ENCODE peak calls at places on chromosomes 3 and 15, in five cellular contexts. One of them, this sample, is unnamed.

GRCh38 chr3:103991461-103992115 is 1375.1 kb upstream of the ALCAM start:
- DNase-seq in left ventricle myocardium inferior: no peak
- DNase-seq in body of pancreas: no peak
- DNase-seq in pancreas: no peak
- DNase-seq in lung: no peak
- DNase-seq in this sample: no peak

GRCh38 chr3:50651875-50652529 is 22.7 kb upstream of the DOCK3 start:
- DNase-seq in left ventricle myocardium inferior: no peak
- DNase-seq in body of pancreas: no peak
- DNase-seq in pancreas: no peak
- DNase-seq in lung: no peak
- DNase-seq in this sample: no peak

GRCh38 chr15:92812271-92812670 is 87.9 kb upstream of the CHD2 start:
- DNase-seq in left ventricle myocardium inferior: no peak
- DNase-seq in body of pancreas: no peak
- DNase-seq in pancreas: no peak
- DNase-seq in lung: no peak
- DNase-seq in this sample: no peak

GRCh38 chr15:101100118-101100517 is 151.7 kb downstream of the CHSY1 start:
- DNase-seq in left ventricle myocardium inferior: no peak
- DNase-seq in body of pancreas: no peak
- DNase-seq in pancreas: no peak
- DNase-seq in lung: no peak
- DNase-seq in this sample: no peak

GRCh38 chr15:94576889-94577533 is 345.6 kb downstream of the MCTP2 start:
- DNase-seq in left ventricle myocardium inferior: no peak
- DNase-seq in body of pancreas: peak
- DNase-seq in pancreas: peak
- DNase-seq in lung: no peak
- DNase-seq in this sample: peak

GRCh38 chr3:196181127-196181546 is 30.1 kb downstream of the ZDHHC19 start:
- DNase-seq in left ventricle myocardium inferior: no peak
- DNase-seq in body of pancreas: no peak
- DNase-seq in pancreas: no peak
- DNase-seq in lung: no peak
- DNase-seq in this sample: no peak

GRCh38 chr3:182713743-182714517 is 79.4 kb upstream of the ATP11B start:
- DNase-seq in left ventricle myocardium inferior: no peak
- DNase-seq in body of pancreas: peak
- DNase-seq in pancreas: no peak
- DNase-seq in lung: no peak
- DNase-seq in this sample: no peak

GRCh38 chr3:43757613-43758012 is 66.9 kb downstream of the ABHD5 start:
- DNase-seq in left ventricle myocardium inferior: no peak
- DNase-seq in body of pancreas: no peak
- DNase-seq in pancreas: no peak
- DNase-seq in lung: no peak
- DNase-seq in this sample: no peak

GRCh38 chr3:182936239-182936946 is 43.9 kb downstream of the DCUN1D1 start:
- DNase-seq in left ventricle myocardium inferior: no peak
- DNase-seq in body of pancreas: no peak
- DNase-seq in pancreas: no peak
- DNase-seq in lung: no peak
- DNase-seq in this sample: no peak

GRCh38 chr15:92074646-92075045 is 221.1 kb downstream of the SLCO3A1 start:
- DNase-seq in left ventricle myocardium inferior: peak
- DNase-seq in body of pancreas: peak
- DNase-seq in pancreas: no peak
- DNase-seq in lung: peak
- DNase-seq in this sample: peak

GRCh38 chr3:141486735-141487418 is at the start of gene RASA2:
- DNase-seq in left ventricle myocardium inferior: peak
- DNase-seq in body of pancreas: peak
- DNase-seq in pancreas: peak
- DNase-seq in lung: peak
- DNase-seq in this sample: peak

GRCh38 chr15:51470512-51470911 is 129.1 kb downstream of the GLDN start:
- DNase-seq in left ventricle myocardium inferior: no peak
- DNase-seq in body of pancreas: no peak
- DNase-seq in pancreas: no peak
- DNase-seq in lung: no peak
- DNase-seq in this sample: no peak

GRCh38 chr3:140216249-140216648 is 281.3 kb downstream of the CLSTN2 start:
- DNase-seq in left ventricle myocardium inferior: no peak
- DNase-seq in body of pancreas: no peak
- DNase-seq in pancreas: no peak
- DNase-seq in lung: no peak
- DNase-seq in this sample: no peak

GRCh38 chr15:92623435-92623834 is 32.1 kb downstream of the FAM174B start:
- DNase-seq in left ventricle myocardium inferior: no peak
- DNase-seq in body of pancreas: peak
- DNase-seq in pancreas: peak
- DNase-seq in lung: no peak
- DNase-seq in this sample: no peak

GRCh38 chr15:100687532-100688215 is 85.3 kb downstream of the ASB7 start:
- DNase-seq in left ventricle myocardium inferior: no peak
- DNase-seq in body of pancreas: peak
- DNase-seq in pancreas: no peak
- DNase-seq in lung: no peak
- DNase-seq in this sample: no peak

GRCh38 chr15:57235865-57236264 is 140.4 kb upstream of the CGNL1 start:
- DNase-seq in left ventricle myocardium inferior: no peak
- DNase-seq in body of pancreas: no peak
- DNase-seq in pancreas: no peak
- DNase-seq in lung: no peak
- DNase-seq in this sample: no peak

GRCh38 chr3:159929181-159929893 is 59.3 kb upstream of the IL12A start:
- DNase-seq in left ventricle myocardium inferior: no peak
- DNase-seq in body of pancreas: peak
- DNase-seq in pancreas: no peak
- DNase-seq in lung: no peak
- DNase-seq in this sample: no peak

GRCh38 chr15:51620647-51621046 is 1.9 kb downstream of the DMXL2 start:
- DNase-seq in left ventricle myocardium inferior: no peak
- DNase-seq in body of pancreas: no peak
- DNase-seq in pancreas: no peak
- DNase-seq in lung: no peak
- DNase-seq in this sample: no peak

GRCh38 chr3:133377396-133377795 is 22.5 kb upstream of the BFSP2 start:
- DNase-seq in left ventricle myocardium inferior: no peak
- DNase-seq in body of pancreas: no peak
- DNase-seq in pancreas: no peak
- DNase-seq in lung: no peak
- DNase-seq in this sample: no peak

DNA sequence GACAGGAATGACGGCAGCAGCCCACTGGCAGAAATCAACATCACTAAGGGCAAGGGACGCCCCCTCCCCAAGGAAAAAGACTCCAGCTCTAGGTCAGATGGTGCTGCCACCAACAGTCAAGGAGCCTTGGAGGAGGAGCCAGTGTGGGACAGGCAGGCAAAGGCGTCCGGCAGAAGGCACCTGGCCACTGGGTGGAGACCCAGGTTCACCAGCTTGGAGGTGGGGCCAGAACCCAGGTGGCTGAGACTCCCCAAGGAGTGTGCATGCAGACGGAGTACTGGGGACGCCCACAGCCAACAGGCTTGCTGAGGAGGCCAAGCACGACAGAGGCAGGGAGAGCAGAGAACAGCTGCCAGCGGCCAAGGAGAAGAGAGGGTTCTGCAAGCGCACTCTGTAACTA is 35.2 kb downstream of the PTPN23 start:
- DNase-seq in left ventricle myocardium inferior: no peak
- DNase-seq in body of pancreas: no peak
- DNase-seq in pancreas: no peak
- DNase-seq in lung: no peak
- DNase-seq in this sample: peak
- H3K27ac ChIP-seq in left ventricle myocardium inferior: no peak
- H3K27ac ChIP-seq in body of pancreas: no peak
- H3K27ac ChIP-seq in pancreas: no peak
- H3K27ac ChIP-seq in lung: peak
- H3K27ac ChIP-seq in this sample: no peak

GRCh38 chr3:184175981-184176376 is 1.3 kb downstream of the AP2M1 start:
- DNase-seq in left ventricle myocardium inferior: no peak
- DNase-seq in body of pancreas: no peak
- DNase-seq in pancreas: no peak
- DNase-seq in lung: no peak
- DNase-seq in this sample: peak

GRCh38 chr3:184178522-184179138 is 4.0 kb downstream of the AP2M1 start:
- DNase-seq in left ventricle myocardium inferior: no peak
- DNase-seq in body of pancreas: no peak
- DNase-seq in pancreas: no peak
- DNase-seq in lung: no peak
- DNase-seq in this sample: no peak

GRCh38 chr3:184177331-184177731 is 2.7 kb downstream of the AP2M1 start:
- DNase-seq in left ventricle myocardium inferior: no peak
- DNase-seq in body of pancreas: no peak
- DNase-seq in pancreas: no peak
- DNase-seq in lung: no peak
- DNase-seq in this sample: no peak

GRCh38 chr3:184176377-184177330 is 2.0 kb downstream of the AP2M1 start:
- DNase-seq in left ventricle myocardium inferior: peak
- DNase-seq in body of pancreas: peak
- DNase-seq in pancreas: no peak
- DNase-seq in lung: peak
- DNase-seq in this sample: no peak

DNA sequence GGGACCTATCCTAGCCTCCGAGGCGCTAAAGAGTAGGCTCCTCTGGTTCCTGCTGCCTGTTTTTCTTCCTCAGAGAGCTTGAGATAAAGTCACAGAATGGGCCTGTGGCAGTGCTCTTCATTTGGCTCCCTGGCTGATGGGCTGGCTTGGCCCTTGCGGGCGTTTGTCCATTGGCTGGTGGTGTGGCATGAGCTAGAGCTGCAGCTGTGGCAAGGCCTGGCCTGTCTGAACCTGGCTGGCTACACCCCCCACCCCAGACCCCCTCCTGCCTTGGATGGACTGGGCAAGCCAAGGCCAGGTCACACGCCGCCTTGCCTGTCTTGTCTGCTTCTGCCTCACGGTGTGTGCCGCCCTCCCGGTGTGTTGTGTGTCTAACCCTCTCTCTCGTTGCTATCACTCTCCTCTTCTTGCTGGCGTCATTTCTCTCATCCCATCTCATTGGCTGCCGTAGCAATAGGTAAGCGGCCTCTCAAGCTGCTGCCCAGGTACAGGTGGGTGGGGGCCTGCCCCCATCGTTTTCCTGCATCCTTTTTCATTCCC is 3.2 kb downstream of the AP2M1 start:
- DNase-seq in left ventricle myocardium inferior: no peak
- DNase-seq in body of pancreas: no peak
- DNase-seq in pancreas: no peak
- DNase-seq in lung: no peak
- DNase-seq in this sample: no peak
- H3K27ac ChIP-seq in left ventricle myocardium inferior: peak
- H3K27ac ChIP-seq in body of pancreas: no peak
- H3K27ac ChIP-seq in pancreas: no peak
- H3K27ac ChIP-seq in lung: no peak
- H3K27ac ChIP-seq in this sample: no peak

GRCh38 chr3:71385040-71385685 is 198.4 kb downstream of the FOXP1 start:
- DNase-seq in left ventricle myocardium inferior: no peak
- DNase-seq in body of pancreas: no peak
- DNase-seq in pancreas: no peak
- DNase-seq in lung: no peak
- DNase-seq in this sample: no peak
- H3K27ac ChIP-seq in left ventricle myocardium inferior: no peak
- H3K27ac ChIP-seq in body of pancreas: no peak
- H3K27ac ChIP-seq in pancreas: no peak
- H3K27ac ChIP-seq in lung: no peak
- H3K27ac ChIP-seq in this sample: no peak

DNA sequence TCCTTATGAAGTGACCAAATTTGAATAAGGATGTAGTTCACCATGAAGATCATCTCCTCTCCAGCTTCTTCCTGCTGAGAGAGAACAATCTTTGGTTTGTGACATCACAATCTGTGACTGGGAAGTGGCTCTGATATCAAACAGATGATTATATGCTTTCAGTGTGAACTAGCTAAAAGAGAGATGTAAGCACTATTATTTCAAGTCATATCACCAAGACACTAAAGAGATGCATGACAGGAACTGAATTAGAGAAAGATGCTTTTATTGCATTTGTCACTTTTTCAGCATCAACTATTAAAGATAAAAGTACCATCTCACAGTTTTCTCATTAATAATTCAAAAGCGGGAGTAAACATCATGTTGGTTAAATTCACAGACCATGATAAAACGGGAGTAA is 3.5 kb downstream of the CHRM5 start:
- DNase-seq in left ventricle myocardium inferior: no peak
- DNase-seq in body of pancreas: no peak
- DNase-seq in pancreas: no peak
- DNase-seq in lung: no peak
- DNase-seq in this sample: no peak
- H3K27ac ChIP-seq in left ventricle myocardium inferior: no peak
- H3K27ac ChIP-seq in body of pancreas: no peak
- H3K27ac ChIP-seq in pancreas: no peak
- H3K27ac ChIP-seq in lung: no peak
- H3K27ac ChIP-seq in this sample: no peak

GRCh38 chr3:184981071-184981470 is 169.1 kb downstream of the VPS8 start:
- DNase-seq in left ventricle myocardium inferior: no peak
- DNase-seq in body of pancreas: peak
- DNase-seq in pancreas: peak
- DNase-seq in lung: no peak
- DNase-seq in this sample: peak

GRCh38 chr3:184986490-184986889 is 166.4 kb downstream of the C3orf70 start:
- DNase-seq in left ventricle myocardium inferior: no peak
- DNase-seq in body of pancreas: no peak
- DNase-seq in pancreas: no peak
- DNase-seq in lung: no peak
- DNase-seq in this sample: no peak

GRCh38 chr3:184982058-184982457 is 170.1 kb downstream of the VPS8 start:
- DNase-seq in left ventricle myocardium inferior: no peak
- DNase-seq in body of pancreas: no peak
- DNase-seq in pancreas: no peak
- DNase-seq in lung: no peak
- DNase-seq in this sample: no peak

GRCh38 chr3:184985586-184985985 is 167.3 kb downstream of the C3orf70 start:
- DNase-seq in left ventricle myocardium inferior: no peak
- DNase-seq in body of pancreas: no peak
- DNase-seq in pancreas: no peak
- DNase-seq in lung: no peak
- DNase-seq in this sample: no peak
- H3K27ac ChIP-seq in left ventricle myocardium inferior: no peak
- H3K27ac ChIP-seq in body of pancreas: no peak
- H3K27ac ChIP-seq in pancreas: no peak
- H3K27ac ChIP-seq in lung: no peak
- H3K27ac ChIP-seq in this sample: no peak

DNA sequence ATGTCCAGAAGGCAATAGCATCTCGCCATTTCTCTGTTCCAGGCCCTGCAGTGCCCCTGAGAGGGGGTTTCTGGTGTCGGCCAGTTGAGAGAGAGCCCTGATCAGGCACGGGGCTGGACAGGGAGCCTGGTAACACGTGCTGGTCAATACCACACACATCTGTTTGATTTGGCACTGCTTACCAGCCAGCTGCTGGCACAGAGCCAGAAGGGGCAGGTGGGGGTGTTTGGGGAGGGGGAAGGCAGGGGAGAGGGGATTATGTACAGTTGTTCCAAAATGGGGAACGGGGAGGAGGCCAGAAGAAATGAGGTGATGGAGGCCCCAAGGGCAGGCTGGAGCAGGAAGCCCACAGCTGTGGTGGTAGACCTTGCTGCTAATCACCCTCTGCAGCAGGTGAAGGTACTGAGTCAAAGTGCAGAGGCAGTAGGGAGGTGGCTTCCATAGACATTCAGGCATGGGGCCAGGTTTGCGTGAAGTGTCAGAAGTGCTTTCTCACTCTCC is 153.5 kb upstream of the LPP start:
- DNase-seq in left ventricle myocardium inferior: no peak
- DNase-seq in body of pancreas: peak
- DNase-seq in pancreas: peak
- DNase-seq in lung: no peak
- DNase-seq in this sample: peak
- H3K27ac ChIP-seq in left ventricle myocardium inferior: no peak
- H3K27ac ChIP-seq in body of pancreas: no peak
- H3K27ac ChIP-seq in pancreas: no peak
- H3K27ac ChIP-seq in lung: peak
- H3K27ac ChIP-seq in this sample: peak

This sample was measured in Peyer's patch.